ENCODE peak calls at places on chromosome 21, in ten cellular contexts. One of them, this sample, is unnamed.

GRCh38 chr21:45874716-45875415 is 106.7 kb upstream of the COL6A1 start:
- DNase-seq in stomach: peak
- DNase-seq in M059J: peak
- DNase-seq in anterior cingulate cortex: no peak
- DNase-seq in BE2C: peak
- DNase-seq in RWPE1: peak
- DNase-seq in BJ: peak
- DNase-seq in brain pericyte: peak
- DNase-seq in non-pigmented ciliary epithelial cell: peak
- DNase-seq in kidney glomerular epithelial cell: peak
- DNase-seq in this sample: peak

GRCh38 chr21:40404319-40404906 is 442.5 kb downstream of the DSCAM start:
- DNase-seq in RWPE1: no peak
- DNase-seq in BE2C: no peak
- DNase-seq in stomach: no peak
- DNase-seq in brain pericyte: no peak
- DNase-seq in kidney glomerular epithelial cell: no peak
- DNase-seq in anterior cingulate cortex: no peak
- DNase-seq in non-pigmented ciliary epithelial cell: no peak
- DNase-seq in BJ: no peak
- DNase-seq in M059J: no peak
- DNase-seq in this sample: no peak

GRCh38 chr21:36211660-36212512 is 55.3 kb downstream of the DOP1B start:
- DNase-seq in kidney glomerular epithelial cell: peak
- DNase-seq in RWPE1: peak
- DNase-seq in stomach: no peak
- DNase-seq in BE2C: no peak
- DNase-seq in anterior cingulate cortex: no peak
- DNase-seq in BJ: peak
- DNase-seq in non-pigmented ciliary epithelial cell: peak
- DNase-seq in brain pericyte: no peak
- DNase-seq in M059J: peak
- DNase-seq in this sample: peak

GRCh38 chr21:44569861-44570517 is 3.5 kb upstream of the KRTAP10-4 start:
- DNase-seq in non-pigmented ciliary epithelial cell: no peak
- DNase-seq in kidney glomerular epithelial cell: no peak
- DNase-seq in M059J: no peak
- DNase-seq in RWPE1: no peak
- DNase-seq in brain pericyte: no peak
- DNase-seq in BJ: no peak
- DNase-seq in anterior cingulate cortex: no peak
- DNase-seq in BE2C: no peak
- DNase-seq in stomach: no peak
- DNase-seq in this sample: no peak

GRCh38 chr21:16573581-16573980 is 843.8 kb downstream of the USP25 start:
- DNase-seq in anterior cingulate cortex: no peak
- DNase-seq in brain pericyte: no peak
- DNase-seq in RWPE1: no peak
- DNase-seq in M059J: peak
- DNase-seq in BE2C: no peak
- DNase-seq in stomach: no peak
- DNase-seq in kidney glomerular epithelial cell: peak
- DNase-seq in BJ: peak
- DNase-seq in non-pigmented ciliary epithelial cell: no peak
- DNase-seq in this sample: no peak

GRCh38 chr21:34357889-34358288 is 5.9 kb upstream of the KCNE2 start:
- DNase-seq in kidney glomerular epithelial cell: no peak
- DNase-seq in BJ: no peak
- DNase-seq in anterior cingulate cortex: no peak
- DNase-seq in brain pericyte: no peak
- DNase-seq in non-pigmented ciliary epithelial cell: no peak
- DNase-seq in BE2C: no peak
- DNase-seq in stomach: no peak
- DNase-seq in RWPE1: no peak
- DNase-seq in M059J: no peak
- DNase-seq in this sample: no peak

GRCh38 chr21:31484219-31484618 is 140.2 kb upstream of the TIAM1 start:
- DNase-seq in BE2C: no peak
- DNase-seq in stomach: no peak
- DNase-seq in non-pigmented ciliary epithelial cell: no peak
- DNase-seq in kidney glomerular epithelial cell: no peak
- DNase-seq in M059J: no peak
- DNase-seq in RWPE1: no peak
- DNase-seq in brain pericyte: no peak
- DNase-seq in BJ: no peak
- DNase-seq in anterior cingulate cortex: no peak
- DNase-seq in this sample: no peak

GRCh38 chr21:42489991-42490390 is 6.0 kb downstream of the RSPH1 start:
- DNase-seq in stomach: no peak
- DNase-seq in M059J: no peak
- DNase-seq in RWPE1: no peak
- DNase-seq in kidney glomerular epithelial cell: no peak
- DNase-seq in BJ: no peak
- DNase-seq in anterior cingulate cortex: no peak
- DNase-seq in brain pericyte: no peak
- DNase-seq in BE2C: no peak
- DNase-seq in non-pigmented ciliary epithelial cell: no peak
- DNase-seq in this sample: no peak

GRCh38 chr21:41766051-41766882 is 585 bp downstream of the RIPK4 start:
- DNase-seq in BJ: no peak
- DNase-seq in RWPE1: no peak
- DNase-seq in non-pigmented ciliary epithelial cell: no peak
- DNase-seq in brain pericyte: no peak
- DNase-seq in anterior cingulate cortex: no peak
- DNase-seq in M059J: no peak
- DNase-seq in stomach: no peak
- DNase-seq in kidney glomerular epithelial cell: peak
- DNase-seq in BE2C: no peak
- DNase-seq in this sample: no peak

GRCh38 chr21:14361958-14362357 is 21.0 kb downstream of the HSPA13 start:
- DNase-seq in anterior cingulate cortex: no peak
- DNase-seq in kidney glomerular epithelial cell: no peak
- DNase-seq in M059J: no peak
- DNase-seq in RWPE1: peak
- DNase-seq in non-pigmented ciliary epithelial cell: peak
- DNase-seq in brain pericyte: no peak
- DNase-seq in stomach: no peak
- DNase-seq in BE2C: no peak
- DNase-seq in BJ: no peak
- DNase-seq in this sample: no peak

GRCh38 chr21:38980416-38981319 is 174.9 kb downstream of the ETS2 start:
- DNase-seq in BE2C: no peak
- DNase-seq in non-pigmented ciliary epithelial cell: no peak
- DNase-seq in RWPE1: no peak
- DNase-seq in BJ: no peak
- DNase-seq in kidney glomerular epithelial cell: peak
- DNase-seq in stomach: no peak
- DNase-seq in anterior cingulate cortex: no peak
- DNase-seq in brain pericyte: no peak
- DNase-seq in M059J: no peak
- DNase-seq in this sample: no peak

GRCh38 chr21:39441502-39442475 is 3.8 kb downstream of the LCA5L start:
- DNase-seq in non-pigmented ciliary epithelial cell: no peak
- DNase-seq in RWPE1: peak
- DNase-seq in kidney glomerular epithelial cell: peak
- DNase-seq in BE2C: peak
- DNase-seq in anterior cingulate cortex: no peak
- DNase-seq in stomach: no peak
- DNase-seq in BJ: no peak
- DNase-seq in brain pericyte: no peak
- DNase-seq in M059J: peak
- DNase-seq in this sample: no peak

GRCh38 chr21:33069994-33070811 is at the start of gene OLIG1:
- DNase-seq in BE2C: no peak
- DNase-seq in anterior cingulate cortex: peak
- DNase-seq in stomach: peak
- DNase-seq in brain pericyte: no peak
- DNase-seq in RWPE1: peak
- DNase-seq in kidney glomerular epithelial cell: no peak
- DNase-seq in BJ: no peak
- DNase-seq in M059J: peak
- DNase-seq in non-pigmented ciliary epithelial cell: no peak
- DNase-seq in this sample: no peak

GRCh38 chr21:17387030-17387617 is 125.7 kb upstream of the CXADR start:
- DNase-seq in brain pericyte: peak
- DNase-seq in kidney glomerular epithelial cell: peak
- DNase-seq in BJ: no peak
- DNase-seq in BE2C: peak
- DNase-seq in non-pigmented ciliary epithelial cell: peak
- DNase-seq in M059J: peak
- DNase-seq in anterior cingulate cortex: no peak
- DNase-seq in stomach: peak
- DNase-seq in RWPE1: peak
- DNase-seq in this sample: peak

GRCh38 chr21:31476551-31477120 is 132.6 kb upstream of the TIAM1 start:
- DNase-seq in brain pericyte: no peak
- DNase-seq in BJ: no peak
- DNase-seq in kidney glomerular epithelial cell: no peak
- DNase-seq in anterior cingulate cortex: no peak
- DNase-seq in M059J: no peak
- DNase-seq in non-pigmented ciliary epithelial cell: peak
- DNase-seq in BE2C: no peak
- DNase-seq in RWPE1: no peak
- DNase-seq in stomach: no peak
- DNase-seq in this sample: no peak

GRCh38 chr21:23951251-23951650 is 1656.0 kb downstream of the MRPL39 start:
- DNase-seq in BJ: no peak
- DNase-seq in RWPE1: no peak
- DNase-seq in stomach: no peak
- DNase-seq in kidney glomerular epithelial cell: no peak
- DNase-seq in brain pericyte: no peak
- DNase-seq in anterior cingulate cortex: no peak
- DNase-seq in M059J: peak
- DNase-seq in non-pigmented ciliary epithelial cell: no peak
- DNase-seq in BE2C: no peak
- DNase-seq in this sample: no peak

GRCh38 chr21:45266518-45267389 is 20.9 kb downstream of the POFUT2 start:
- DNase-seq in anterior cingulate cortex: no peak
- DNase-seq in RWPE1: no peak
- DNase-seq in BJ: no peak
- DNase-seq in brain pericyte: no peak
- DNase-seq in M059J: no peak
- DNase-seq in non-pigmented ciliary epithelial cell: peak
- DNase-seq in stomach: peak
- DNase-seq in kidney glomerular epithelial cell: no peak
- DNase-seq in BE2C: no peak
- DNase-seq in this sample: no peak

GRCh38 chr21:23811802-23812201 is 1795.5 kb downstream of the MRPL39 start:
- DNase-seq in BJ: no peak
- DNase-seq in BE2C: no peak
- DNase-seq in RWPE1: no peak
- DNase-seq in non-pigmented ciliary epithelial cell: no peak
- DNase-seq in kidney glomerular epithelial cell: no peak
- DNase-seq in M059J: no peak
- DNase-seq in brain pericyte: no peak
- DNase-seq in stomach: no peak
- DNase-seq in anterior cingulate cortex: no peak
- DNase-seq in this sample: no peak

GRCh38 chr21:36297938-36298572 is 21.9 kb upstream of the MORC3 start:
- DNase-seq in anterior cingulate cortex: no peak
- DNase-seq in M059J: no peak
- DNase-seq in brain pericyte: no peak
- DNase-seq in kidney glomerular epithelial cell: no peak
- DNase-seq in non-pigmented ciliary epithelial cell: no peak
- DNase-seq in stomach: peak
- DNase-seq in BE2C: no peak
- DNase-seq in RWPE1: peak
- DNase-seq in BJ: no peak
- DNase-seq in this sample: no peak

GRCh38 chr21:32336711-32337110 is 38.1 kb downstream of the MRAP start:
- DNase-seq in anterior cingulate cortex: peak
- DNase-seq in non-pigmented ciliary epithelial cell: no peak
- DNase-seq in BJ: no peak
- DNase-seq in RWPE1: peak
- DNase-seq in brain pericyte: peak
- DNase-seq in M059J: peak
- DNase-seq in BE2C: peak
- DNase-seq in kidney glomerular epithelial cell: no peak
- DNase-seq in stomach: no peak
- DNase-seq in this sample: no peak

GRCh38 chr21:43578677-43579313 is 80.5 kb downstream of the HSF2BP start:
- DNase-seq in anterior cingulate cortex: no peak
- DNase-seq in stomach: peak
- DNase-seq in RWPE1: no peak
- DNase-seq in BJ: no peak
- DNase-seq in brain pericyte: no peak
- DNase-seq in M059J: no peak
- DNase-seq in non-pigmented ciliary epithelial cell: no peak
- DNase-seq in kidney glomerular epithelial cell: no peak
- DNase-seq in BE2C: no peak
- DNase-seq in this sample: no peak

This sample was measured in GM04504.